ENCODE peak calls at places on chromosomes 4 and X, in five cellular contexts. W, Z, B, V and U are unnamed samples.

GRCh38 chrX:47540754-47541538 is 20.1 kb upstream of the ARAF start:
- DNase-seq in Z (peak; percentile 77), B (peak; percentile 19), V (peak; percentile 79), W (peak; percentile 93), U (peak; percentile 87)

GRCh38 chrX:137194164-137194563 is 160.4 kb upstream of the GPR101 start:
- DNase-seq in W (peak; percentile 27), Z (peak; percentile 25), B (no peak), V (no peak), U (peak; percentile 50)

GRCh38 chr4:17577660-17578481 is 873 bp downstream of the LAP3 start:
- DNase-seq in W (peak; percentile 23), Z (peak; percentile 22), B (peak; percentile 15), V (peak; percentile 65), U (peak; percentile 66)

GRCh38 chr4:168880811-168881595 is 129.1 kb downstream of the CBR4 start:
- DNase-seq in W (no peak), B (no peak), Z (peak; percentile 22), V (no peak), U (no peak)

GRCh38 chr4:168696828-168697227 is 200.0 kb downstream of the PALLD start:
- DNase-seq in B (no peak), V (no peak), W (no peak), Z (no peak), U (no peak)

GRCh38 chr4:149183638-149184037 is 632.0 kb downstream of the IQCM start:
- DNase-seq in Z (no peak), V (no peak), B (no peak), W (no peak), U (no peak)

GRCh38 chrX:35890699-35891098 is 28.8 kb upstream of the CFAP47 start:
- DNase-seq in W (peak; percentile 56), Z (peak; percentile 60), V (no peak), B (no peak), U (peak; percentile 61)

GRCh38 chr4:137198791-137199190 is 333.5 kb downstream of the PCDH18 start:
- DNase-seq in B (no peak), V (no peak), Z (no peak), W (no peak), U (no peak)

GRCh38 chrX:125709532-125709931 is 389.9 kb downstream of the TEX13C start:
- DNase-seq in V (no peak), W (no peak), Z (no peak), B (no peak), U (no peak)

GRCh38 chr4:10201356-10202223 is 85.0 kb upstream of the WDR1 start:
- DNase-seq in B (no peak), V (no peak), W (no peak), Z (no peak), U (no peak)

GRCh38 chr4:162939086-162939485 is 227.6 kb downstream of the NAF1 start:
- DNase-seq in V (no peak), B (no peak), W (no peak), Z (no peak), U (no peak)

GRCh38 chr4:122053186-122053585 is 98.9 kb upstream of the BLTP1 start:
- DNase-seq in Z (no peak), V (no peak), W (no peak), B (no peak), U (no peak)

GRCh38 chrX:123962006-123962485 is 540 bp downstream of the STAG2 start:
- DNase-seq in W (no peak), V (no peak), Z (no peak), B (no peak), U (no peak)

GRCh38 chr4:82125863-82126297 is 247.9 kb downstream of the HNRNPD start:
- DNase-seq in Z (peak; percentile 6), V (no peak), B (no peak), W (no peak), U (no peak)

GRCh38 chr4:153294631-153295030 is 49.9 kb upstream of the MND1 start:
- DNase-seq in B (no peak), W (no peak), V (no peak), Z (no peak), U (no peak)

GRCh38 chr4:166252487-166253402 is 379.7 kb downstream of the TLL1 start:
- DNase-seq in W (peak; percentile 0), Z (peak; percentile 30), V (no peak), B (no peak), U (peak; percentile 37)

GRCh38 chr4:100424376-100424775 is 93.4 kb downstream of the EMCN start:
- DNase-seq in V (no peak), B (no peak), Z (no peak), W (no peak), U (no peak)

GRCh38 chrX:34559325-34559724 is 97.8 kb downstream of the TMEM47 start:
- DNase-seq in W (peak; percentile 34), B (no peak), Z (no peak), V (no peak), U (no peak)

GRCh38 chr4:83129258-83129657 is 14.7 kb upstream of the PLAC8 start:
- DNase-seq in V (no peak), B (no peak), W (no peak), Z (no peak), U (no peak)

GRCh38 chrX:16730450-16730849 is 11.0 kb downstream of the SYAP1 start:
- DNase-seq in W (no peak), V (no peak), Z (no peak), B (no peak), U (no peak)

GRCh38 chr4:88584471-88584900 is 7.8 kb upstream of the HERC3 start:
- DNase-seq in V (no peak), Z (no peak), B (no peak), W (no peak), U (no peak)

GRCh38 chrX:47539860-47540259 is 21.1 kb upstream of the ARAF start:
- DNase-seq in B (no peak), Z (no peak), W (peak; percentile 52), V (no peak), U (no peak)

GRCh38 chr4:44583393-44583792 is 68.0 kb downstream of the YIPF7 start:
- DNase-seq in V (no peak), Z (no peak), W (no peak), B (no peak), U (no peak)

GRCh38 chrX:24646745-24647182 is 383 bp downstream of the PCYT1B start:
- DNase-seq in Z (no peak), V (no peak), B (no peak), W (peak; percentile 14), U (no peak)

GRCh38 chrX:19725545-19726102 is 161.8 kb downstream of the SH3KBP1 start:
- DNase-seq in Z (no peak), B (no peak), V (no peak), W (no peak), U (no peak)

GRCh38 chrX:139121616-139122286 is 408.8 kb upstream of the F9 start:
- DNase-seq in V (no peak), W (no peak), B (no peak), Z (no peak), U (no peak)

GRCh38 chrX:129549124-129549523 is 9.1 kb downstream of the OCRL start:
- DNase-seq in V (no peak), B (no peak), Z (no peak), W (no peak), U (peak; percentile 67)

GRCh38 chr4:92646826-92647225 is 343.1 kb downstream of the GRID2 start:
- DNase-seq in B (no peak), V (no peak), Z (no peak), W (no peak), U (no peak)

GRCh38 chrX:39052751-39053150 is 251.5 kb downstream of the MID1IP1 start:
- DNase-seq in V (no peak), Z (no peak), B (no peak), W (no peak), U (no peak)

GRCh38 chr4:89298160-89298559 is 9.4 kb downstream of the GPRIN3 start:
- DNase-seq in B (no peak), V (no peak), W (no peak), Z (no peak), U (no peak)

GRCh38 chr4:38365748-38366310 is 298.2 kb upstream of the KLF3 start:
- DNase-seq in Z (no peak), W (no peak), B (no peak), V (no peak), U (no peak)

GRCh38 chrX:53282313-53282712 is 929 bp upstream of the IQSEC2 start:
- DNase-seq in B (no peak), Z (no peak), V (no peak), W (peak; percentile 27), U (no peak)
- H3K4me1 ChIP-seq in B (peaks cover 11% of the 10 kb centered on the region), Z (peaks cover 7% of the 10 kb centered on the region), V (peaks cover 40% of the 10 kb centered on the region), W (peaks cover 5% of the 10 kb centered on the region), U (peaks cover 7% of the 10 kb centered on the region)

DNA sequence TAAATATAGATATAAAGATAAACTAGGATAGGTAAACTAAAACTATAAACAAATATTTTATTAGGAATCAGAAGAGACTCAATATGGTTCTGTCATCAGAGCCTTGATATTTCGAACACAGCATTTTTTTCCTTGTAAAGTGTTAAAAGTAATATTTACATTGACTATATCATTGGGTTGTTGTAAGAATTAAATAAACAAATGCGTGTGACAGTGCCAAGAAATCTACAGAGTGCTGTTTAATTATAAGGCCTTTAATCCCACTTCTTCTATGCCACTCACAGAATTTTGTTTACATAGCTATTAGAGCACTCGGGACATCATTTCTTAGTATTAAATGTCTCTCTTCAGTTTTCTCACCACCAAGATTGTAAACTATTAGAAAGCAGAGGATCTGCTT is 807.4 kb downstream of the FSTL5 start:
- DNase-seq in V (no peak), W (no peak), Z (no peak), B (no peak), U (no peak)
- H3K9me3 ChIP-seq in V (no peaks in the 10 kb centered on the region), W (no peaks in the 10 kb centered on the region), Z (no peaks in the 10 kb centered on the region), B (no peaks in the 10 kb centered on the region), U (no peaks in the 10 kb centered on the region)

GRCh38 chrX:107729558-107730297 is 45.9 kb downstream of the TSC22D3 start:
- DNase-seq in B (no peak), V (no peak), W (no peak), Z (no peak), U (no peak)

GRCh38 chrX:107724653-107725052 is 50.9 kb downstream of the TSC22D3 start:
- DNase-seq in B (no peak), Z (no peak), W (no peak), V (no peak), U (no peak)

GRCh38 chrX:107728342-107729099 is 47.1 kb downstream of the TSC22D3 start:
- DNase-seq in V (no peak), Z (no peak), W (no peak), B (no peak), U (no peak)

GRCh38 chrX:107725761-107726555 is 49.6 kb downstream of the TSC22D3 start:
- DNase-seq in W (peak; percentile 40), B (no peak), V (no peak), Z (no peak), U (no peak)

DNA sequence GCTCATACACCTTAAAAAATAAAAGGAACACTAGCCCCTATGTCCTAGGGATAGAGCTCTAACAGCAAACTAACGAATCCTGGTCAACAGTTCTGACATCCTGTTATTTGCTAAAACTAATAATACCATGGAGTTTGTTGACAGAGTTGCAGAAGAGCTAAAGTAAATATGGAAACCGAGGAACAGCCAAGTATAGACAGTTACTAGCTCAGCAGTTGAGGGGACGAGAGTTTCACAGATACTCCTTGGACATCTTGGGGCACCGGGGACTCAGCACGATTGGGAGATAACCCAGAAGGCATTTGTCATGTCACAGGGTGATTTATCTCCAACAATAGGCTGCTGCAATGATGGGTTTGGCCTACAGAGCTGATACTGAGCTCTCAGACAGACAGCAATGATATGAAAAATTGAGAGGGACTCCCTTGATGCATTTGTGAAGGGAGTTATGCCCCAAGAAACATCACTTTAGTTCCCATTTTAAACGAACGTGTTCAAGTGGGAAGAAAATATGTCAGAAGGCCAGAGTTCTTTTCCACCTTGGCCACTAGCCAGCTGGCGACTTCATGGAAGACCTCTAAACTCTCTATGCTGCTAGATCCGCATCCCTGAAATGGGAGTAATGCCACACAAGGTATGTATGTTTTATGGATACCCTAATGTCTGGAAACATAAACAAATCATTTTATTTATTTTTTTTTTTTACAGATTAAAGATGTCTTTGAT is 48.6 kb downstream of the TSC22D3 start:
- DNase-seq in B (no peak), V (no peak), Z (no peak), W (no peak), U (no peak)
- H3K4me1 ChIP-seq in B (peaks cover 29% of the 10 kb centered on the region), V (peaks cover 65% of the 10 kb centered on the region), Z (no peaks in the 10 kb centered on the region), W (no peaks in the 10 kb centered on the region), U (peaks cover 55% of the 10 kb centered on the region)

GRCh38 chr4:29861307-29861706 is 858.9 kb upstream of the PCDH7 start:
- DNase-seq in W (peak; percentile 1), Z (peak; percentile 1), B (no peak), V (no peak), U (no peak)
- H3K9me3 ChIP-seq in W (no peaks in the 10 kb centered on the region), Z (peaks cover 14% of the 10 kb centered on the region), B (no peaks in the 10 kb centered on the region), V (no peaks in the 10 kb centered on the region), U (no peaks in the 10 kb centered on the region)